ENCODE peak calls at places on chromosomes 16 and 17, in four cellular contexts. L, U, Q and D are unnamed samples. For H3K4me1 and H3K27me3, the result is how much of the 10 kb centered on the place peaks cover.

GRCh38 chr16:64158941-64159588 is 962.8 kb downstream of the CDH11 start:
- DNase-seq in L (no peak), U (no peak), Q (no peak), D (no peak)

GRCh38 chr17:10295728-10296343 is 77.0 kb downstream of the MYH13 start:
- DNase-seq in L (peak), U (peak), Q (no peak), D (peak)

GRCh38 chr16:79542196-79542859 is 58.2 kb downstream of the MAF start:
- DNase-seq in L (no peak), U (peak), Q (peak), D (no peak)

GRCh38 chr17:13002761-13003453 is 14.9 kb downstream of the ELAC2 start:
- DNase-seq in L (peak), U (peak), Q (peak), D (peak)

GRCh38 chr17:16407911-16408588 is 7.3 kb upstream of the TRPV2 start:
- DNase-seq in L (peak), U (peak), Q (peak), D (peak)

GRCh38 chr17:57158296-57158695 is 73.2 kb downstream of the AKAP1 start:
- DNase-seq in L (no peak), U (no peak), Q (no peak), D (no peak)

GRCh38 chr16:84303023-84303422 is 8.3 kb downstream of the WFDC1 start:
- DNase-seq in L (no peak), U (no peak), Q (no peak), D (no peak)

GRCh38 chr16:54447606-54448440 is 161.2 kb upstream of the IRX3 start:
- DNase-seq in L (no peak), U (no peak), Q (peak), D (no peak)

GRCh38 chr16:27764427-27764826 is 214.5 kb downstream of the KATNIP start:
- DNase-seq in L (no peak), U (no peak), Q (no peak), D (no peak)

GRCh38 chr16:30982548-30983288 is 2.3 kb upstream of the HSD3B7 start:
- DNase-seq in L (no peak), U (no peak), Q (peak), D (no peak)

GRCh38 chr17:47831934-47832327 is 461 bp downstream of the LRRC46 start:
- DNase-seq in L (no peak), U (no peak), Q (no peak), D (no peak)

GRCh38 chr17:78865682-78866390 is 25.2 kb upstream of the USP36 start:
- DNase-seq in L (peak), U (peak), Q (peak), D (peak)

GRCh38 chr16:82603784-82604411 is 22.9 kb upstream of the CDH13 start:
- DNase-seq in L (peak), U (peak), Q (no peak), D (no peak)

GRCh38 chr17:65698381-65699061 is 137.1 kb upstream of the AXIN2 start:
- DNase-seq in L (no peak), U (no peak), Q (no peak), D (peak)

GRCh38 chr17:80125656-80126448 is 21.1 kb downstream of the EIF4A3 start:
- DNase-seq in L (no peak), U (no peak), Q (no peak), D (no peak)

GRCh38 chr17:45171338-45172231 is 9.9 kb downstream of the HEXIM2 start:
- DNase-seq in L (peak), U (no peak), Q (no peak), D (peak)

GRCh38 chr17:1398900-1399299 is 1.1 kb downstream of the YWHAE start:
- DNase-seq in L (peak), U (no peak), Q (no peak), D (no peak)

GRCh38 chr17:38751144-38751802 is 1.3 kb upstream of the PSMB3 start:
- DNase-seq in L (no peak), U (no peak), Q (no peak), D (no peak)

GRCh38 chr17:2796164-2797140 is at the start of gene RAP1GAP2:
- DNase-seq in L (peak), U (peak), Q (peak), D (peak)

GRCh38 chr16:21158208-21159110 is at the start of gene LDAF1:
- DNase-seq in L (peak), U (peak), Q (peak), D (peak)

GRCh38 chr17:72297326-72298115 is 176.7 kb downstream of the SOX9 start:
- DNase-seq in L (no peak), U (peak), Q (peak), D (no peak)

GRCh38 chr17:70258465-70258864 is 89.1 kb downstream of the KCNJ2 start:
- DNase-seq in L (peak), U (no peak), Q (no peak), D (no peak)

GRCh38 chr17:66904760-66905637 is 59.5 kb upstream of the CACNG4 start:
- DNase-seq in L (no peak), U (peak), Q (peak), D (peak)

DNA sequence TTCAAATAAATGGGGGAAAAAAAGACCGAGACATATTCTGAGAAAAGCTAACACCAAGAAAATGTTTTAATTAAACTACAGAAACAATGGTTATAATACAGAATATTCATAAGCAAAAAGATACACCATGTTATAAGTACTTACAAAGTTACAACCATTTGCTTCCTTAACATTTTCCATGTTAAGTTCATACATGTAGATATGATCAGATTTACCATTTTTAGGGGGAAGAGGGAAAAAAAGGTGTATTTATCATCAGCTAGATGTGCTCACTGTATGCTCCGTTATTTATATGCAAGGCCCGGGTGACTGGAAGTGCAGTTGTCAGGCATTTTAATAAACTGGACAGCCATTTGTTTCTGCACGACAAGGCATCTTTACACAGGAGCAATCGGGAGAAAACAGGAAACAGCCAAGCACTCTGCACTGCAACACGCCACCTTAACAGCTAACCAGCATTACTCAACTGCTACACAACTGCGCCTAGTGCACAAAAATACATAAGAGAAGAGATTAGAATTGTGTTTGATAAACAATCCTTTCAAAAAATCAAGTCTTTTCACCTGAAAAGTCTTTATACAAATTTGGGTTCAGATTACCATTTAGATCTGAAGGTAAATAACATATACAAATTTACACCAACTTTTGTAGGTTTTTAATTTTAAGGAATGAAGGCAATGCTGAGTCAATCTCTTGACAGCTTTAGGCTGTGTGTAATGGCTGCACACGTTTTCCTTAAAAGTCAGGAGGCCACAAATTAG is 2.9 kb downstream of the SRSF2 start:
- DNase-seq in L (peak), U (no peak), Q (no peak), D (no peak)
- H3K4me1 ChIP-seq in L (under half), U (half or more), Q (half or more), D (under half)

DNA sequence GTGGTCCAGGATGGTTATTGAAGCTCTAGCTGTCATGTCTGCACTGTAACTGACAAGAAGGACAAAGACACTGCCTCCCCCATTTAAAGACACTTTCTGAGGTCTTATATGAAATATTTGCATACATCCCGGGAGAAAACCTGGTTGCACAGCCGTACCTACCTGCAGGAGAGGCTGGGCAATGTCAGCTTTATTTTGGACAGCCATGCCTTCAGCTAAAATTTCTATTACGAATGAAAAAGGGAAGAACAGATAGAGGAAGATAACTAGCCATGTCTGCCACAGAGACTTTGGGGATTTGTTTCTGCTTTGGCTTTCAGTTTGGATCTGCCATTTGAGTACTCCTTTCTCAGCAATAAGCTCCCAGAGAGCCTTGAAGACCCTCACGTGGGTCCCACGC is 19.0 kb downstream of the SLC7A6 start:
- DNase-seq in L (no peak), U (no peak), Q (no peak), D (no peak)
- H3K4me3 ChIP-seq in L (no peak), U (peak), Q (no peak), D (no peak)

GRCh38 chr17:81345211-81346089 is 49.8 kb upstream of the BAHCC1 start:
- DNase-seq in L (peak), U (peak), Q (peak), D (peak)
- H3K27me3 ChIP-seq in L (under half), U (under half), Q (under half), D (under half)

GRCh38 chr17:30380106-30380420 is 1.3 kb downstream of the CPD start:
- DNase-seq in L (peak), U (no peak), Q (no peak), D (no peak)

GRCh38 chr17:30379303-30380105 is 777 bp downstream of the CPD start:
- DNase-seq in L (peak), U (peak), Q (no peak), D (no peak)

GRCh38 chr17:30382345-30382744 is 3.6 kb downstream of the CPD start:
- DNase-seq in L (no peak), U (no peak), Q (no peak), D (no peak)

GRCh38 chr17:30378797-30379302 is at the start of gene CPD:
- DNase-seq in L (peak), U (peak), Q (peak), D (peak)

DNA sequence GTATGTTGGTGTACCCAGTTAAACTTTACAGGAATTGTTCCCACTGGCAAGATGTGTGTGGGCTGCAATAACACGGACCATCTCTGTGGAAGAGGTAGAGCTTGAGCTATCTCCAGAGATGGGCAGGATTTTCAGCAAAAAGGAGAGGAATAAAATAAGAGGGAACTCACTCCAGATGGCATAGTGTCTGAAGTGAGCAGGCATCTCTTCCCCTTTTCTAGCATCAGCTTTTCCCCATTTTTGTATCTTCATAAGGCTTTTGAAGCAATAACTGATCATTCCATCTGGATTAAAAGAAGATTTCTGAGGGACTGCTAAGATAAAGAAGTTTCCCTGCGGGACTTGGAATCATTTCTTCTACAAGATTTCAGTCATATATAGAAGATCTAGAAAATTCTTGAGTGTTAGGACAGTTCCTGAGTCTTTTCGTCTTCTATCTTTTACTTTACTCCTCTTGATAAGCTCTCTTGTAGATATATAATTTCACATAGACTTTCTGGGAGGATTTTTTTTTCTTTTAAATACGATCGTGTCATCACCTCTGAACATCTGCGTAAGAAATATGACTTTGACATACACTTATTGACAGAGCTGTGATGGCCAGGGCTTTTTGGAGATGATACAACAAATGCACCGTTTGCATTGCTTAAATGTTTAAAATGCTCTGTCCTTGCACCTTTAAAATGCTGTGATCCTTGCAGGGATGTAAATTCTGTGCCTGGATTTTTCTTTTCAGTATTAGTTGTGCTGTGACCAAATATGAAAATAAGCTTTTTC is 2.1 kb downstream of the CPD start:
- DNase-seq in L (no peak), U (no peak), Q (no peak), D (no peak)
- H3K4me1 ChIP-seq in L (under half), U (half or more), Q (half or more), D (under half)

GRCh38 chr17:50057521-50057991 is 1.6 kb downstream of the ITGA3 start:
- DNase-seq in L (peak), U (no peak), Q (no peak), D (no peak)
- H3K4me3 ChIP-seq in L (peak), U (peak), Q (peak), D (peak)

GRCh38 chr16:16030449-16030848 is 81.0 kb downstream of the ABCC1 start:
- DNase-seq in L (no peak), U (no peak), Q (no peak), D (peak)

GRCh38 chr16:16031401-16031800 is 82.0 kb downstream of the ABCC1 start:
- DNase-seq in L (no peak), U (no peak), Q (no peak), D (no peak)

GRCh38 chr16:16029431-16030011 is 80.1 kb downstream of the ABCC1 start:
- DNase-seq in L (no peak), U (no peak), Q (no peak), D (no peak)

GRCh38 chr16:16027728-16028310 is 78.4 kb downstream of the ABCC1 start:
- DNase-seq in L (peak), U (no peak), Q (no peak), D (no peak)

DNA sequence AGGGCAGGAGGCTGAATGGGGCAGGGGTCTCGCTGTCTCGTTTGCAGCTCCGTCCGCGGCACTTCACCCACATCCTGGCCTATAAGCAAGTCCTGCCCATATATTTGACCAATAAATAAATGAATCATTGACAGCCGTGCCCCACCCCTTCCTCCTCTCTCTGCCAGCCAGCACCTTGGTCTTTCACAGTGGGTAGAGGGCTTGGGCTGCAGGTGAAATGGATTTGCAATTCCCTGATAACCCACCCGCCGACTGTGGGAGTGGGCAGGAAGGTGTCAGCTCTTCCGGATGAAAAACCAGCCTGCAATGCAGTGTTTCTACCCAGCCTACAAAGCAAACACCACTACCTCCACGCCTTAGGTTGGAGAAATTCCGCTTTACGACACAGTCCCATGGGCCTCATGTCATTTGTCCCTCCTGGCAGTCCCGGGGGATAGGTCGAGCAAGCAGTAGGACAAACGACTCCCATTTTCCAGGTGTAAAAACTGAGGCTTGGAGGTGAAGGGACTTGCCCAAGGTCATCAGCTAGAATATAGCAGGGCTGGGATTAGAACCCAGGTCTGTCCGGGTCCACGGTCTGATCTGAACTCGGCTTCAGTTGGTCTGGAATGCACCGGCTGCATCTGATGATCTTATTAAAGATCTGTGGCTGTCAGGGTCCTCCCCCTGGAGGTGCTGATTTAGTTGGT is 79.0 kb downstream of the ABCC1 start:
- DNase-seq in L (peak), U (no peak), Q (no peak), D (no peak)
- H3K27me3 ChIP-seq in L (under half), U (under half), Q (under half), D (under half)

GRCh38 chr17:19342611-19343255 is 19.8 kb downstream of the B9D1 start:
- DNase-seq in L (no peak), U (no peak), Q (no peak), D (no peak)

GRCh38 chr17:19343671-19344151 is 18.8 kb downstream of the B9D1 start:
- DNase-seq in L (no peak), U (no peak), Q (no peak), D (no peak)

GRCh38 chr17:19343256-19343630 is 19.3 kb downstream of the B9D1 start:
- DNase-seq in L (no peak), U (no peak), Q (no peak), D (no peak)

GRCh38 chr17:19341211-19341631 is 21.3 kb downstream of the B9D1 start:
- DNase-seq in L (no peak), U (no peak), Q (no peak), D (no peak)

DNA sequence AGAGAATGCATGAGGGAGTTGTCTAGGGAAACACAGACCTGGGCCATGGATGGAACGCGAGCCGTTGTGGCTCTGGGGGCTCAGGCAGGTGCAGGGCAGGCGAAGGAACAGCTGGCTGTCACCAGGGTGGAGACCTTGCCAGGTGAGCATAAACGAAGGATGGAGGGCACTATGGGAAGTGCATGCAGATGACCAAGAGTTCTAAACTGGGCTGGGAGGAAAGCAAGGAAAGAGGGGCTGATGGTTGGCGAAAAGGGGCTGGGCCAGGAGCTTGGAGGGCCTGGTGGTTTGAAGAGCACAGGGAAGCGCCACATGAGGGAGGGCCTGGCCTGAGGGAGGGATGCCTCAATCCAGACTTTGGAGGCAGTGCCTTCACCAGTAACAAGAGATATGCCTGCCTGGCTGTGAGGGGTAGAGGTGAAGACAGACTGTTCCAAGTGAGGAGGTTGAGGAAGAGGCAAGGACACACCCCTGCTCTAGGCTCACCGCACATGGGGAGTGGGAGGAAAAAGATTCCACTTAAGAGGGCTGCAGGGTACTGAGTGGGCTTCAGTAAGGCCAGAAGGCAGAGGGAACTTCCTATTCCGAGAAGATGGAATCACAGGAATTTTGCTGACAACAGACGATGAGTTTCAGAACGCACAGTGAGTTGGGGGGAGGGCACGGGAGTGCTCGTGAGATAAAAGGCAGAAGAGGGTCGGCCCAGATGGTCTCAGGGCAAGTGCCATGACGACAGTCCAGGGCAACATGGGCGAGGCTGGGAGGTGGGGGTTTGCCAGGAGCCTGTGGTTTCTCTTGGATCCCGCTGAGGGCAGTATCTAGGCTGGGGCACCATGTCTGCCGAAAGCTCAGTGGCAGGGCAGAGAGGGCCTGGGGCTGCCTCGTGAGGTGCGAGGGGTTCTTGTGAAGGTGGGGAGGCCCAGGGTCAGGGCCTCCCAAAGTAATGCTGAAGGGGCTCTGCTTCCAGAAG is 20.6 kb downstream of the B9D1 start:
- DNase-seq in L (no peak), U (no peak), Q (no peak), D (no peak)
- H3K4me1 ChIP-seq in L (under half), U (half or more), Q (half or more), D (under half)

GRCh38 chr17:61458491-61459433 is 6.5 kb downstream of the TBX4 start:
- DNase-seq in L (no peak), U (no peak), Q (peak), D (no peak)
- H3K4me3 ChIP-seq in L (no peak), U (no peak), Q (no peak), D (no peak)